ENCODE peak calls at places on chromosomes 13 and 19, in eight cellular contexts. One of them, this sample, is unnamed.

GRCh38 chr19:35161434-35161743 is 6.9 kb downstream of the FXYD5 start:
- DNase-seq in neural progenitor cell: no peak
- DNase-seq in neuronal stem cell: no peak
- DNase-seq in fibroblast of lung: no peak
- DNase-seq in HCT116: no peak
- DNase-seq in IMR-90: no peak
- DNase-seq in PC-9: no peak
- DNase-seq in mammary epithelial cell: no peak
- DNase-seq in this sample: no peak

GRCh38 chr13:49746111-49746510 is 46.4 kb downstream of the KPNA3 start:
- DNase-seq in neural progenitor cell: no peak
- DNase-seq in neuronal stem cell: no peak
- DNase-seq in fibroblast of lung: no peak
- DNase-seq in HCT116: no peak
- DNase-seq in IMR-90: no peak
- DNase-seq in PC-9: no peak
- DNase-seq in mammary epithelial cell: peak
- DNase-seq in this sample: peak

GRCh38 chr13:29595380-29596063 is at the start of gene SLC7A1:
- DNase-seq in neural progenitor cell: peak
- DNase-seq in neuronal stem cell: peak
- DNase-seq in fibroblast of lung: peak
- DNase-seq in HCT116: peak
- DNase-seq in IMR-90: peak
- DNase-seq in PC-9: peak
- DNase-seq in mammary epithelial cell: peak
- DNase-seq in this sample: peak

GRCh38 chr13:21435710-21436151 is 23.4 kb downstream of the ZDHHC20 start:
- DNase-seq in neural progenitor cell: no peak
- DNase-seq in neuronal stem cell: no peak
- DNase-seq in fibroblast of lung: peak
- DNase-seq in HCT116: peak
- DNase-seq in IMR-90: peak
- DNase-seq in PC-9: peak
- DNase-seq in mammary epithelial cell: peak
- DNase-seq in this sample: peak

GRCh38 chr19:10473192-10473591 is 30.0 kb downstream of the KEAP1 start:
- DNase-seq in neural progenitor cell: no peak
- DNase-seq in neuronal stem cell: no peak
- DNase-seq in fibroblast of lung: no peak
- DNase-seq in HCT116: no peak
- DNase-seq in IMR-90: no peak
- DNase-seq in PC-9: no peak
- DNase-seq in mammary epithelial cell: no peak
- DNase-seq in this sample: no peak

GRCh38 chr13:54699831-54700230 is 1671.2 kb downstream of the OLFM4 start:
- DNase-seq in neural progenitor cell: no peak
- DNase-seq in neuronal stem cell: no peak
- DNase-seq in fibroblast of lung: no peak
- DNase-seq in HCT116: no peak
- DNase-seq in IMR-90: no peak
- DNase-seq in PC-9: no peak
- DNase-seq in mammary epithelial cell: no peak
- DNase-seq in this sample: no peak

GRCh38 chr13:95115525-95115924 is 185.7 kb downstream of the ABCC4 start:
- DNase-seq in neural progenitor cell: no peak
- DNase-seq in neuronal stem cell: no peak
- DNase-seq in fibroblast of lung: no peak
- DNase-seq in HCT116: no peak
- DNase-seq in IMR-90: no peak
- DNase-seq in PC-9: no peak
- DNase-seq in mammary epithelial cell: peak
- DNase-seq in this sample: no peak

GRCh38 chr19:33519416-33519815 is 2.2 kb downstream of the PEPD start:
- DNase-seq in neural progenitor cell: no peak
- DNase-seq in neuronal stem cell: no peak
- DNase-seq in fibroblast of lung: no peak
- DNase-seq in HCT116: no peak
- DNase-seq in IMR-90: no peak
- DNase-seq in PC-9: no peak
- DNase-seq in mammary epithelial cell: no peak
- DNase-seq in this sample: no peak

GRCh38 chr13:18949970-18950369 is 231.7 kb downstream of the TUBA3C start:
- DNase-seq in neural progenitor cell: no peak
- DNase-seq in neuronal stem cell: no peak
- DNase-seq in fibroblast of lung: no peak
- DNase-seq in HCT116: no peak
- DNase-seq in IMR-90: no peak
- DNase-seq in PC-9: no peak
- DNase-seq in mammary epithelial cell: no peak
- DNase-seq in this sample: no peak

GRCh38 chr13:21837841-21838551 is 167.1 kb downstream of the FGF9 start:
- DNase-seq in neural progenitor cell: no peak
- DNase-seq in neuronal stem cell: no peak
- DNase-seq in fibroblast of lung: no peak
- DNase-seq in HCT116: no peak
- DNase-seq in IMR-90: peak
- DNase-seq in PC-9: no peak
- DNase-seq in mammary epithelial cell: no peak
- DNase-seq in this sample: peak

GRCh38 chr13:67438465-67438864 is 208.3 kb upstream of the PCDH9 start:
- DNase-seq in neural progenitor cell: peak
- DNase-seq in neuronal stem cell: peak
- DNase-seq in fibroblast of lung: peak
- DNase-seq in HCT116: no peak
- DNase-seq in IMR-90: no peak
- DNase-seq in PC-9: no peak
- DNase-seq in mammary epithelial cell: no peak
- DNase-seq in this sample: no peak

GRCh38 chr13:28035146-28035782 is 46.8 kb upstream of the URAD start:
- DNase-seq in neural progenitor cell: no peak
- DNase-seq in neuronal stem cell: no peak
- DNase-seq in fibroblast of lung: no peak
- DNase-seq in HCT116: peak
- DNase-seq in IMR-90: peak
- DNase-seq in PC-9: no peak
- DNase-seq in mammary epithelial cell: peak
- DNase-seq in this sample: no peak

GRCh38 chr19:8243146-8243545 is 34.0 kb downstream of the CERS4 start:
- DNase-seq in neural progenitor cell: no peak
- DNase-seq in neuronal stem cell: no peak
- DNase-seq in fibroblast of lung: no peak
- DNase-seq in HCT116: no peak
- DNase-seq in IMR-90: no peak
- DNase-seq in PC-9: no peak
- DNase-seq in mammary epithelial cell: no peak
- DNase-seq in this sample: no peak

GRCh38 chr13:21231426-21231945 is 55.0 kb downstream of the MRPL57 start:
- DNase-seq in neural progenitor cell: no peak
- DNase-seq in neuronal stem cell: no peak
- DNase-seq in fibroblast of lung: no peak
- DNase-seq in HCT116: no peak
- DNase-seq in IMR-90: no peak
- DNase-seq in PC-9: no peak
- DNase-seq in mammary epithelial cell: no peak
- DNase-seq in this sample: no peak

GRCh38 chr13:99686157-99686572 is 184.9 kb downstream of the TM9SF2 start:
- DNase-seq in neural progenitor cell: peak
- DNase-seq in neuronal stem cell: no peak
- DNase-seq in fibroblast of lung: no peak
- DNase-seq in HCT116: no peak
- DNase-seq in IMR-90: peak
- DNase-seq in PC-9: no peak
- DNase-seq in mammary epithelial cell: no peak
- DNase-seq in this sample: peak

GRCh38 chr19:6772866-6773322 is 386 bp downstream of the VAV1 start:
- DNase-seq in neural progenitor cell: no peak
- DNase-seq in neuronal stem cell: no peak
- DNase-seq in fibroblast of lung: no peak
- DNase-seq in HCT116: no peak
- DNase-seq in IMR-90: no peak
- DNase-seq in PC-9: no peak
- DNase-seq in mammary epithelial cell: no peak
- DNase-seq in this sample: no peak

GRCh38 chr19:3146677-3147100 is 10.9 kb downstream of the GNA15 start:
- DNase-seq in neural progenitor cell: peak
- DNase-seq in neuronal stem cell: no peak
- DNase-seq in fibroblast of lung: no peak
- DNase-seq in HCT116: no peak
- DNase-seq in IMR-90: no peak
- DNase-seq in PC-9: no peak
- DNase-seq in mammary epithelial cell: no peak
- DNase-seq in this sample: peak

GRCh38 chr19:30133803-30134202 is 191.8 kb downstream of the URI1 start:
- DNase-seq in neural progenitor cell: no peak
- DNase-seq in neuronal stem cell: no peak
- DNase-seq in fibroblast of lung: no peak
- DNase-seq in HCT116: no peak
- DNase-seq in IMR-90: no peak
- DNase-seq in PC-9: no peak
- DNase-seq in mammary epithelial cell: no peak
- DNase-seq in this sample: no peak

GRCh38 chr19:30136591-30136990 is 194.6 kb downstream of the URI1 start:
- DNase-seq in neural progenitor cell: no peak
- DNase-seq in neuronal stem cell: no peak
- DNase-seq in fibroblast of lung: no peak
- DNase-seq in HCT116: no peak
- DNase-seq in IMR-90: no peak
- DNase-seq in PC-9: no peak
- DNase-seq in mammary epithelial cell: no peak
- DNase-seq in this sample: no peak

GRCh38 chr19:30135797-30136196 is 193.8 kb downstream of the URI1 start:
- DNase-seq in neural progenitor cell: no peak
- DNase-seq in neuronal stem cell: no peak
- DNase-seq in fibroblast of lung: no peak
- DNase-seq in HCT116: no peak
- DNase-seq in IMR-90: no peak
- DNase-seq in PC-9: no peak
- DNase-seq in mammary epithelial cell: no peak
- DNase-seq in this sample: no peak

GRCh38 chr19:30132312-30133075 is 190.5 kb downstream of the URI1 start:
- DNase-seq in neural progenitor cell: peak
- DNase-seq in neuronal stem cell: peak
- DNase-seq in fibroblast of lung: no peak
- DNase-seq in HCT116: no peak
- DNase-seq in IMR-90: no peak
- DNase-seq in PC-9: no peak
- DNase-seq in mammary epithelial cell: no peak
- DNase-seq in this sample: no peak

DNA sequence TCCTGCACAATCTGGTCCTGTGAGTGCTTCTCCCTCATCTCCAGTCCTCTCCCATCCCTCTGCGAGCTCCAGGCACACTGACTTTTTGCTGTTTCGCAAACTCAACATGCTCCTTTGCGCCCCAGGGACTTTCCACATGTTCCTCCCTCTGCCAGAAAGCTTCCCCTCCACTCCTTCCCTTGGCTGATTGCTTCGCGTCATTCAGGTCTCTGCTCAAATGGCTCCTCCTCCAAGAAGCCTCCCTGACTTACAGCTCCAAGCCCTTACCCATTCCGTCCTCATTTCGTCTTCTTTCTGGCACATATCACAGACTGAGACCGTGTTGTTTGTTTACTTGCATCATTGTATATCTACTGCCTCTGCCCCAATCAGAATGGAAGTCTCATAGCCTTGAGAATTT is 193.3 kb downstream of the URI1 start:
- DNase-seq in neural progenitor cell: no peak
- DNase-seq in neuronal stem cell: no peak
- DNase-seq in fibroblast of lung: no peak
- DNase-seq in HCT116: no peak
- DNase-seq in IMR-90: no peak
- DNase-seq in PC-9: no peak
- DNase-seq in mammary epithelial cell: no peak
- DNase-seq in this sample: no peak
- H2AFZ ChIP-seq in neural progenitor cell: no peak
- H2AFZ ChIP-seq in neuronal stem cell: no peak
- H2AFZ ChIP-seq in fibroblast of lung: no peak
- H2AFZ ChIP-seq in HCT116: no peak
- H2AFZ ChIP-seq in IMR-90: peak
- H2AFZ ChIP-seq in PC-9: no peak
- H2AFZ ChIP-seq in mammary epithelial cell: no peak
- H2AFZ ChIP-seq in this sample: no peak

DNA sequence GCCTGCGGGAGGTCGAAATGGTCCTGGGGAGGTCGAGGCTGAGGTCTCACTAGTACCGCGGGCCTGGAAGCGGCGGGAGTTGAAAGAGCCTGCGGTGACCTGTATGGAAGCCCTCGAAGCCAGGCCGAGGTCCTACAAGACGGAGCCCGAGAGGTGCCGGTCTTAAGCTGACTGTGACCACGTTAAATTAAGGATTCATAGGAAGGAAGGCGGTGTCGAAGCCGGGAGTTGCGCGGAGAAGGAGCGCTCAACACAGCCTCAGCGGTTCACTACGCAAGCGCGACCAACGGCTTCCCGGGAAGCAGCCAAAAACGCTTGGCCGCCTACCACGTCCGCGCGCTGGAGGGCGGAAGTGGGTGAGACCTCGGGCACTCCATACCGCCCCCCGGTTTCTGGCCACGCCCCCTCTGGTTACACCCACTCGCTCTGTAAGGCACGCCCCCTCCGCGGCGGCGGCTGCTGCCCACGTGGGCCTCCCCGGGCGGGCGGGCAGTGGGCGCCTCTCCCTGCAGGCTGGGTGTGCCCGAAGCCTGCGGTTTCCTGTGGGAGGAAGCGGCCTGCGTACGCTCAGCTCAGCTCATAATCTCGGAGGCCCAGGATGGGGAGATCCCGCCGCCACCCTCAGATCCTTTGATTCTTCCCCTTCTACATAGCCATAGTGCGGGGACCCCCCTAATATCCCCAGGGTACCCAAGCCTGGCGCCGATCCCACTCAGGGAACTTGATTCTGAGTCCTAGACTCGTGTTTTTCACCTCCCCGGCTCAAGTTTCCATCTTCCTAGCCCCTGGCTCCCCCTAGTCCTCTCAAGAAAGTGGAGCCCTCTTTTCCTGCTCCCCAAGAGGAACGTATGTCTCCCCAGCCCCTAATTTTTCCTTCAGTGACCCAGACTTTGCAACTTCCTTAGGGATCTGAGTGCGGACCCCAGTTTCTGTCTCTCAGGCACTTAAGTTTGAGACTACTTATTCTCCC is 3.4 kb upstream of the EMP3 start:
- DNase-seq in neural progenitor cell: peak
- DNase-seq in neuronal stem cell: peak
- DNase-seq in fibroblast of lung: peak
- DNase-seq in HCT116: peak
- DNase-seq in IMR-90: peak
- DNase-seq in PC-9: peak
- DNase-seq in mammary epithelial cell: peak
- DNase-seq in this sample: peak
- H2AFZ ChIP-seq in neural progenitor cell: peak
- H2AFZ ChIP-seq in neuronal stem cell: peak
- H2AFZ ChIP-seq in fibroblast of lung: peak
- H2AFZ ChIP-seq in HCT116: no peak
- H2AFZ ChIP-seq in IMR-90: peak
- H2AFZ ChIP-seq in PC-9: peak
- H2AFZ ChIP-seq in mammary epithelial cell: peak
- H2AFZ ChIP-seq in this sample: no peak

GRCh38 chr19:51292971-51293370 is 18.5 kb upstream of the IGLON5 start:
- DNase-seq in neural progenitor cell: peak
- DNase-seq in neuronal stem cell: no peak
- DNase-seq in fibroblast of lung: no peak
- DNase-seq in HCT116: no peak
- DNase-seq in IMR-90: no peak
- DNase-seq in PC-9: no peak
- DNase-seq in mammary epithelial cell: no peak
- DNase-seq in this sample: no peak
- H2AFZ ChIP-seq in neural progenitor cell: no peak
- H2AFZ ChIP-seq in neuronal stem cell: peak
- H2AFZ ChIP-seq in fibroblast of lung: no peak
- H2AFZ ChIP-seq in HCT116: no peak
- H2AFZ ChIP-seq in IMR-90: no peak
- H2AFZ ChIP-seq in PC-9: no peak
- H2AFZ ChIP-seq in mammary epithelial cell: no peak
- H2AFZ ChIP-seq in this sample: no peak

GRCh38 chr13:110715395-110716234 is 2.1 kb downstream of the ING1 start:
- DNase-seq in neural progenitor cell: peak
- DNase-seq in neuronal stem cell: peak
- DNase-seq in fibroblast of lung: peak
- DNase-seq in HCT116: peak
- DNase-seq in IMR-90: peak
- DNase-seq in PC-9: peak
- DNase-seq in mammary epithelial cell: peak
- DNase-seq in this sample: peak
- H2AFZ ChIP-seq in neural progenitor cell: no peak
- H2AFZ ChIP-seq in neuronal stem cell: peak
- H2AFZ ChIP-seq in fibroblast of lung: peak
- H2AFZ ChIP-seq in HCT116: no peak
- H2AFZ ChIP-seq in IMR-90: peak
- H2AFZ ChIP-seq in PC-9: peak
- H2AFZ ChIP-seq in mammary epithelial cell: peak
- H2AFZ ChIP-seq in this sample: no peak

This sample was measured in HepG2.